ENCODE peak calls at places on chromosomes 1 and 21, in eight cellular contexts. R is GM23248, K is hepatocyte, M is HAP-1, P is mucosa of descending colon, N is upper lobe of right lung, B is uterus, O is mesendoderm. Q is an unnamed sample.

GRCh38 chr1:174742805-174743653 is 256.7 kb upstream of the CACYBP start:
- DNase-seq in R (peak; percentile 10), K (no peak), M (no peak), P (no peak), N (no peak), B (no peak), O (peak; percentile 17), Q (no peak)

GRCh38 chr1:204094262-204095247 is 21.6 kb downstream of the SOX13 start:
- DNase-seq in R (no peak), K (no peak), M (no peak), P (no peak), N (no peak), B (no peak), O (no peak), Q (no peak)

GRCh38 chr1:36463404-36463772 is 796 bp downstream of the MRPS15 start:
- DNase-seq in R (no peak), K (no peak), M (no peak), P (no peak), N (no peak), B (no peak), O (peak; percentile 50), Q (no peak)

GRCh38 chr1:154607748-154608521 is at the start of gene ADAR:
- DNase-seq in R (peak; percentile 99), K (peak; percentile 95), M (peak; percentile 89), P (peak; percentile 93), N (peak; percentile 93), B (peak; percentile 94), O (peak; percentile 96), Q (peak; percentile 98)

GRCh38 chr1:29249170-29249691 is 12.9 kb downstream of the PTPRU start:
- DNase-seq in R (no peak), K (peak; percentile 68), M (peak; percentile 39), P (no peak), N (no peak), B (no peak), O (peak; percentile 99), Q (peak; percentile 42)

GRCh38 chr1:88549536-88549935 is 134.5 kb upstream of the PKN2 start:
- DNase-seq in R (peak; percentile 12), K (peak; percentile 7), M (no peak), P (no peak), N (no peak), B (no peak), O (peak; percentile 17), Q (peak; percentile 42)

GRCh38 chr1:27296773-27297214 is 25.2 kb upstream of the TMEM222 start:
- DNase-seq in R (peak; percentile 76), K (peak; percentile 82), M (peak; percentile 85), P (peak; percentile 65), N (peak; percentile 86), B (peak; percentile 75), O (peak; percentile 72), Q (peak; percentile 71)

GRCh38 chr1:157377216-157377821 is 175.0 kb downstream of the FCRL5 start:
- DNase-seq in R (peak; percentile 63), K (peak; percentile 67), M (peak; percentile 84), P (no peak), N (no peak), B (no peak), O (peak; percentile 84), Q (peak; percentile 59)

GRCh38 chr1:162856260-162856659 is 4.7 kb downstream of the CCDC190 start:
- DNase-seq in R (peak; percentile 94), K (no peak), M (no peak), P (no peak), N (no peak), B (no peak), O (no peak), Q (no peak)

GRCh38 chr1:155003227-155003765 is 694 bp downstream of the ZBTB7B start:
- DNase-seq in R (peak; percentile 55), K (peak; percentile 63), M (peak; percentile 52), P (peak; percentile 64), N (no peak), B (peak; percentile 66), O (peak; percentile 63), Q (peak; percentile 41)

GRCh38 chr1:7385471-7386225 is 385.4 kb upstream of the VAMP3 start:
- DNase-seq in R (no peak), K (no peak), M (no peak), P (no peak), N (no peak), B (no peak), O (no peak), Q (no peak)

GRCh38 chr1:24085546-24085945 is 26.4 kb downstream of the MYOM3 start:
- DNase-seq in R (peak; percentile 83), K (no peak), M (no peak), P (no peak), N (no peak), B (no peak), O (no peak), Q (no peak)

GRCh38 chr1:72051538-72051937 is 230.8 kb downstream of the NEGR1 start:
- DNase-seq in R (peak; percentile 15), K (peak; percentile 4), M (no peak), P (no peak), N (no peak), B (no peak), O (no peak), Q (no peak)

GRCh38 chr1:54199151-54199764 is 572 bp downstream of the CYB5RL start:
- DNase-seq in R (peak; percentile 51), K (peak; percentile 37), M (no peak), P (no peak), N (no peak), B (no peak), O (no peak), Q (no peak)

GRCh38 chr21:34887729-34888568 is 161.2 kb downstream of the RUNX1 start:
- DNase-seq in R (peak; percentile 99), K (peak; percentile 91), M (peak; percentile 63), P (peak; percentile 90), N (peak; percentile 89), B (peak; percentile 62), O (peak; percentile 68), Q (peak; percentile 42)

GRCh38 chr21:34888569-34889286 is 160.4 kb downstream of the RUNX1 start:
- DNase-seq in R (peak; percentile 98), K (peak; percentile 97), M (peak; percentile 93), P (peak; percentile 96), N (peak; percentile 98), B (peak; percentile 85), O (peak; percentile 97), Q (peak; percentile 88)

GRCh38 chr21:34885636-34886553 is 163.2 kb downstream of the RUNX1 start:
- DNase-seq in R (peak; percentile 43), K (peak; percentile 72), M (peak; percentile 47), P (no peak), N (no peak), B (no peak), O (peak; percentile 50), Q (no peak)

GRCh38 chr21:34885125-34885524 is 164.0 kb downstream of the RUNX1 start:
- DNase-seq in R (peak; percentile 45), K (no peak), M (no peak), P (no peak), N (no peak), B (no peak), O (no peak), Q (no peak)

DNA sequence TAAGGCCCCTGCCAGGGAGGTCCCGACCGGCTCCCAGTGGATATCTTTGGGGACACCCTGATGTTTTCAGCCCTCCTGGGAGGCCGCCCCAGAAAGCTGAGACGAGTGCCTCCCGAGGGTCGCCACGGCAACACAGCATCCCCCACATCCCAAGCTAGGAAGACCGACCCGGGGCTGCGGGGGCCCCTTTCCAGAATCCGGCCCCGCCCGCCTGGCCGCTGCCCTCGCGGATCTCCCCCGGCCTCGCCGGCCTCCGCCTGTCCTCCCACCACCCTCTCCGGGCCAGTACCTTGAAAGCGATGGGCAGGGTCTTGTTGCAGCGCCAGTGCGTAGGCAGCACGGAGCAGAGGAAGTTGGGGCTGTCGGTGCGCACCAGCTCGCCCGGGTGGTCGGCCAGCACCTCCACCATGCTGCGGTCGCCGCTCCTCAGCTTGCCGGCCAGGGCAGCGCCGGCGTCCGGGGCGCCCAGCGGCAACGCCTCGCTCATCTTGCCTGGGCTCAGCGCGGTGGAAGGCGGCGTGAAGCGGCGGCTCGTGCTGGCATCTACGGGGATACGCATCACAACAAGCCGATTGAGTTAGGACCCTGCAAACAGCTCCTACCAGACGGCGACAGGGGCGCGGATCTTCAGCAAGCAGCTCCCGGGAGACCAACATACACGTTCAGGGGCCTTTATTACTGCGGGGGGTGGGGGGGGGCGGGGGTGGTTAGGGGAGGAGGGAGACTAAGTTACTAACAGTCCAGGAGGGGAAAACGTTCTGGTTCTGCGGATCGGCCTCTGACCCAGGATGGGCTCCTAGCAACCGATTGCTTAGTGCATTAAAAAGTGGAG is 162.3 kb downstream of the RUNX1 start:
- DNase-seq in R (peak; percentile 50), K (peak; percentile 45), M (peak; percentile 50), P (peak; percentile 67), N (peak; percentile 77), B (no peak), O (peak; percentile 60), Q (no peak)
- H3K4me1 ChIP-seq in R (peaks cover 27% of the 10 kb centered on the region), K (peaks cover 15% of the 10 kb centered on the region), M (peaks cover 30% of the 10 kb centered on the region), P (peaks cover 11% of the 10 kb centered on the region), N (peaks cover 22% of the 10 kb centered on the region), B (no peaks in the 10 kb centered on the region), O (peaks cover 2% of the 10 kb centered on the region), Q (peaks cover 19% of the 10 kb centered on the region)

DNA sequence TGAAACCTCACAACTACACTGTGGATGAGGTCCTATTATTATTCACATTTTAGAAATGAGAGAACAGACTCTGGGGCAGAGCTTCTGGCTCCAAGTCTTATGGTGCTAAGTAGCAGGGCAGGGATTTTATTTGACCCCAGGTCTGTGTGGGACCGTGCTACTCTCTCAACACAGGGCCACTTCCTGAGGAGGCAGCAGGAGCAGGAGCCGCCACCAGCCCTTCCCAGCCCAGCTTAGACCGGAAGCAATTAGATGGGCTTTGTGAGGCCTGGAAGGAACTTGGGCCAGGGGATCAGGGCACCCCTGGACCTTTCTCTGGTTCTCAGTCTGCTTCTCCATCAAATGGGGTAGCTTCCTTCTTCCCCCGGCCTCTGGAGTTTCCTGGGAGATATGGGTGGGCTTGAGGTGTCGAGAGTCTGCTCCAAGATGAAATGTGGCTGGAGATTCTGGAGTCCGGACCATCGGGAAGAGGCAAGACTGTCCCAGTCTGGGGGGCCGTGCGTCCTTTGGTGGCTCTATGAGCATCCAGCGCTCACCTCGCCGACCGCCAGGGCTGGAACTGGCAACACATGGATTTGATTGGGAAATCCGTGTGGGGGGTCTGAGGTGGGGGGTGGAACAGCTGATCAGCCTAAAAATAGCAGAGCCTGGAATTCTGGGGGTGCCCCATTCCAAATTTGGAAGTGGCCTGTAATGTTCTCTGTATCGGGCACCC is 136.8 kb downstream of the FOXD2 start:
- DNase-seq in R (no peak), K (no peak), M (no peak), P (no peak), N (no peak), B (no peak), O (no peak), Q (no peak)
- H3K4me1 ChIP-seq in R (peaks cover under 1% of the 10 kb centered on the region), K (peaks cover 29% of the 10 kb centered on the region), M (no peaks in the 10 kb centered on the region), P (peaks cover under 1% of the 10 kb centered on the region), N (peaks cover 7% of the 10 kb centered on the region), B (no peaks in the 10 kb centered on the region), O (peaks cover 6% of the 10 kb centered on the region), Q (peaks cover 6% of the 10 kb centered on the region)

GRCh38 chr21:38922474-38922873 is 116.7 kb downstream of the ETS2 start:
- DNase-seq in R (no peak), K (no peak), M (no peak), P (no peak), N (no peak), B (no peak), O (no peak), Q (no peak)
- H3K4me1 ChIP-seq in R (peaks cover 26% of the 10 kb centered on the region), K (peaks cover 33% of the 10 kb centered on the region), M (no peaks in the 10 kb centered on the region), P (peaks cover 6% of the 10 kb centered on the region), N (peaks cover 20% of the 10 kb centered on the region), B (peaks cover 4% of the 10 kb centered on the region), O (peaks cover 2% of the 10 kb centered on the region), Q (no peaks in the 10 kb centered on the region)

DNA sequence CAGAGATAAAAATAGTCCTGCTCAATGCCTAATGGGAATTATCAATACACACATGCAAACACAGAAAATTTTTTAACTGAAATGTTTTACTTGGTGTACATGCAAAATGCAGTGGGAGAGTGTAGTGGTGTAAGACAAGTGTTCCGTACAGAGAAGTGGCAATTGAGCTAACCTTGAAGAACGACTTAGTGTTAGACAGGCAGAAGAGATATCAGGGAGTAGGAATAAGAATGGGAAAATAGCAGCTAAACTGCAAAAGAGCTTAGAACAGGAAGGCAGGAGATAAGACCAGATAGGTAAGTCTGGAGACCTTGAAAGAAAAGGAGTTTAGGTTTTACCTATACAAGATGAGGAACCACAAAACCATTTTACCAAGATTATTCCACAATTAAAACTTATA is 9.0 kb downstream of the USP24 start:
- DNase-seq in R (no peak), K (no peak), M (no peak), P (no peak), N (no peak), B (no peak), O (peak; percentile 47), Q (no peak)
- H3K4me1 ChIP-seq in R (peaks cover 36% of the 10 kb centered on the region), K (peaks cover 23% of the 10 kb centered on the region), M (peaks cover 16% of the 10 kb centered on the region), P (peaks cover 21% of the 10 kb centered on the region), N (peaks cover 57% of the 10 kb centered on the region), B (peaks cover 3% of the 10 kb centered on the region), O (peaks cover 2% of the 10 kb centered on the region), Q (peaks cover 40% of the 10 kb centered on the region)

Q was measured in A673.